ENCODE peak calls at places on chromosome 13, in seven cellular contexts. U is IMR-90, E is uterus, P is K562, Z is Peyer's patch, V is esophagus squamous epithelium, H is stomach. A is an unnamed sample. For H3K9me3, the result is how much of the 10 kb centered on the place peaks cover.

GRCh38 chr13:50730496-50731171 is 112.9 kb downstream of the DLEU7 start:
- DNase-seq in U (no peak), E (no peak), P (no peak), Z (no peak), V (no peak), H (no peak), A (no peak)

GRCh38 chr13:77528834-77529500 is 6.5 kb upstream of the SCEL start:
- DNase-seq in U (no peak), E (no peak), P (no peak), Z (no peak), V (no peak), H (no peak), A (no peak)

GRCh38 chr13:40993987-40994386 is 25.1 kb downstream of the ELF1 start:
- DNase-seq in U (no peak), E (no peak), P (no peak), Z (no peak), V (no peak), H (peak), A (no peak)

GRCh38 chr13:73057284-73058025 is 1.4 kb upstream of the KLF5 start:
- DNase-seq in U (no peak), E (no peak), P (no peak), Z (no peak), V (no peak), H (no peak), A (no peak)

GRCh38 chr13:39364797-39365468 is 238.1 kb downstream of the LHFPL6 start:
- DNase-seq in U (peak), E (no peak), P (no peak), Z (no peak), V (no peak), H (no peak), A (no peak)

GRCh38 chr13:60790620-60791019 is 393.6 kb downstream of the TDRD3 start:
- DNase-seq in U (no peak), E (peak), P (no peak), Z (no peak), V (no peak), H (peak), A (no peak)

GRCh38 chr13:110448230-110448629 is 113.3 kb downstream of the RAB20 start:
- DNase-seq in U (peak), E (peak), P (no peak), Z (no peak), V (no peak), H (no peak), A (peak)

GRCh38 chr13:44884076-44884729 is 105.1 kb downstream of the NUFIP1 start:
- DNase-seq in U (peak), E (no peak), P (no peak), Z (no peak), V (no peak), H (no peak), A (no peak)

GRCh38 chr13:45362939-45363338 is 22.0 kb upstream of the TPT1 start:
- DNase-seq in U (no peak), E (no peak), P (peak), Z (no peak), V (no peak), H (no peak), A (peak)

DNA sequence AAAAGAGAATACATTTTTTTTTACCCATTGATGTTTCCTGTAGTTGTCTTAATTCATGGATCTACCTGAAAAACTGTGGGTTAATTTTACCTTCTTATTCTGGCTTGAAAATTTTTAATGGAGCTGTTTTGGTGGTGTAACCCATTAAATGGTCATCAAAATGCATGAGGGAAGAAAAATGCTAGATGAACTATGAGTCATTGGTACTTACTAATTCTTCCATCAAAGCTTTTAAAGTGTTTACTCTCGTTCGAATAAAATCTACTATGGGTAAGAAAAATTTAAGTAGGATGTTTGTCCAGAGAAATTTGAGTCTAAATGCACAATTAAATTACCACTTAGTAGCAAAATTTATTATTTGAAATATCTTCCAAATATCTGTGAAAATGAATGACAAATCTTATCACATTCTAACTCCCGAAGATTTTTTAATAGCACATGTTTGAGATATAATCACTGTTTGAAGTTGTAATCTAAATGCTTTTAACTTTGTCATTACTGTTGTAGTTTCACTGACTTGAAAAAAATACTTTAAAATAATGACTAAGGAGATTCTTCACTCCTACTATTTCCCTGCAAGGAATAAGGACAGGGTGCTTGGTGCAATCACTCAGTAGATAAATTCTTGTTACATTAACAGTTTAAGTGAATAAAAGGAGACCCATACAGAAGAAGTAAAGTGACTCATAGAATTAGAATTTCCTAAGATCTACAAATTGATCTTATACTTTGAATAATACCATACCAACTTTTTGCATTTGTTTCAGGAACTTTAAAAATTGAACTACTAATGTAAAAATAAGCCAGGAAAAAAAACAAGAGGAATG is 437.7 kb downstream of the IRS2 start:
- DNase-seq in U (peak), E (no peak), P (no peak), Z (no peak), V (no peak), H (no peak), A (no peak)
- TF ChIP-seq CTCF in U (no peak), E (no peak), P (no peak), Z (no peak), V (no peak), H (no peak), A (no peak)

GRCh38 chr13:84086847-84087162 is 204.5 kb upstream of the SLITRK1 start:
- DNase-seq in U (no peak), E (no peak), P (no peak), Z (no peak), V (no peak), H (no peak), A (no peak)

GRCh38 chr13:84088996-84089395 is 206.7 kb upstream of the SLITRK1 start:
- DNase-seq in U (no peak), E (no peak), P (no peak), Z (no peak), V (no peak), H (no peak), A (no peak)
- TF ChIP-seq POLR2A in U (no peak), E (no peak), P (no peak), Z (no peak), V (no peak), H (no peak), A (no peak)

GRCh38 chr13:47135800-47136658 is 239.2 kb upstream of the HTR2A start:
- DNase-seq in U (no peak), E (no peak), P (no peak), Z (no peak), V (no peak), H (no peak), A (no peak)

GRCh38 chr13:47134939-47135489 is 238.2 kb upstream of the HTR2A start:
- DNase-seq in U (no peak), E (no peak), P (no peak), Z (no peak), V (no peak), H (no peak), A (no peak)

GRCh38 chr13:47144782-47145181 is 247.9 kb upstream of the HTR2A start:
- DNase-seq in U (no peak), E (no peak), P (no peak), Z (no peak), V (no peak), H (no peak), A (no peak)

GRCh38 chr13:47136659-47136975 is 239.8 kb upstream of the HTR2A start:
- DNase-seq in U (no peak), E (no peak), P (no peak), Z (no peak), V (no peak), H (no peak), A (no peak)

GRCh38 chr13:47139519-47139918 is 242.7 kb upstream of the HTR2A start:
- DNase-seq in U (no peak), E (no peak), P (no peak), Z (no peak), V (no peak), H (no peak), A (no peak)
- H3K9me3 ChIP-seq in U (under half), E (under half), P (under half), Z (under half), V (under half), H (under half), A (under half)

DNA sequence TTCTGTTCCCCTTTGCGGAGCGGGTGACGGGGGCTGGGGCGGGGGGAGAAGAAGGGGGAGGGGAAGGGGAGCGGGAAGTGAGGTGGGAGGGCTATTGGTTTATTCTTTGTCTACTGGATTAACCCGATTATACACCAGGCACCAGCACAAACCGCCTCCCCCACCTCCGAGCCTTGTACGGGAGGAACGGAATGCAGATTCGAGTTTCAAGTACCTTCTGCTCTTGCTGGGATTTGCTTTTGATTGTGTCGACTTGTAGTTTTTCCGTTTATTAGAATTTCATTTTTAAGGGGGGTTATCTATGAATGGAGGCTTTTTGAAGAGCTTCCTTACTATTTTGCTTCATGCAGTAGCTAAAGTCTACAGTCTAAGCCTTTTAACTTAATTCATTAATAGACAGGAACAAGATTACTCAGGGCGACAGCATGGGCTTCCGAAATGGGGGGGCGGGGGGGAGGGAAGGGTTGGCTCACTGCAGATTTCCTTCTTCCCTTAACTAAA is 895 bp upstream of the SPRY2 start:
- DNase-seq in U (peak), E (peak), P (peak), Z (peak), V (no peak), H (no peak), A (no peak)
- TF ChIP-seq CTCF in U (no peak), E (no peak), P (no peak), Z (no peak), V (no peak), H (no peak), A (no peak)

GRCh38 chr13:112980441-112980840 is 11.4 kb downstream of the MCF2L start:
- DNase-seq in U (no peak), E (no peak), P (no peak), Z (no peak), V (no peak), H (no peak), A (no peak)

GRCh38 chr13:112982281-112983041 is 13.4 kb downstream of the MCF2L start:
- DNase-seq in U (no peak), E (no peak), P (no peak), Z (no peak), V (no peak), H (no peak), A (no peak)

GRCh38 chr13:112983042-112983305 is 14.0 kb downstream of the MCF2L start:
- DNase-seq in U (no peak), E (no peak), P (no peak), Z (no peak), V (no peak), H (no peak), A (no peak)

GRCh38 chr13:112979406-112979902 is 10.4 kb downstream of the MCF2L start:
- DNase-seq in U (no peak), E (no peak), P (no peak), Z (no peak), V (no peak), H (no peak), A (no peak)

GRCh38 chr13:112981361-112981905 is 12.4 kb downstream of the MCF2L start:
- DNase-seq in U (no peak), E (no peak), P (no peak), Z (no peak), V (no peak), H (no peak), A (no peak)
- TF ChIP-seq POLR2A in U (no peak), E (no peak), P (no peak), Z (no peak), V (no peak), H (no peak), A (no peak)

DNA sequence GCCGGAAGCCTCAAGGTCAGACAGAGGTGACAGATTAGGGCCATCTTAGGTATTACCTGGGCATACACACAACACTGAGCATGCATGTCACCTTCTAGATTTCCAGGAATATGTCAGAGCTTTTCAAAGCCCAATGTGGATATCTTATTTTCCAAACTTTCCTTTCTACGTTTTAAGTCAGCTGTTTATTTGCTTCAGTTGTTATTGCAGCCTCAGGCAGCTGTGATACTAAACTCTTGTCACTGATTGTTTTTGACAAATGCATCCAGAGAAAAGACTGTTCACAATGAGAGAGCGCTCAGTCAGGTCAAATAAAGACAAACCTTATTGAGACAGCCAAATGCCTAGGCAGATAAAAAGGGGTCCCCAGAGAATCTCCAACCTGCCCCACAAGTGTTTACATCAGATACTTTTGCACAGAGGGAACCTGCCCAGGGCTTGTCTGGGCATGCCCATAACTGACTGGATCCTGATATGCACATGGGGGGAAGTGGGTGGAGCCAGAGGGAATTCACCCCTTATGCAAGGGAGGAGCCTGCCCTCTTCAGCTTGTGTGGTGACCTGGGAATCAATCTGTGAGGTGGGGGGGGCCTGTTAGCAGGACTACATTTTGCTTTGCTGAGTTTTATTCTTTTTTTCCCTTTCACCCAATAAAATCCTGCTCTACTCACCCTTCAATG is 28.5 kb downstream of the MED4 start:
- DNase-seq in U (peak), E (no peak), P (peak), Z (no peak), V (no peak), H (no peak), A (no peak)
- H3K9me3 ChIP-seq in U (under half), E (under half), P (under half), Z (under half), V (under half), H (under half), A (under half)